ENCODE peak calls at places on chromosome 18, in seven cellular contexts. Y, P, A, E, Q, F and V are unnamed samples.
A peak's percentile ranks its signal among the peaks of the same experiment; 100 is the strongest.

GRCh38 chr18:23276456-23276855 is 141.2 kb downstream of the CABLES1 start:
- DNase-seq in Y (no peak), P (no peak), A (no peak), E (no peak), Q (no peak), F (no peak), V (no peak)

GRCh38 chr18:14976736-14977430 is 228.9 kb downstream of the ANKRD30B start:
- DNase-seq in Y (no peak), P (peak; percentile 93), A (no peak), E (peak; percentile 47), Q (no peak), F (peak; percentile 8), V (no peak)

GRCh38 chr18:48825101-48825745 is 125.5 kb downstream of the SMAD7 start:
- DNase-seq in Y (no peak), P (peak; percentile 87), A (no peak), E (no peak), Q (peak; percentile 13), F (no peak), V (no peak)

GRCh38 chr18:34787931-34788532 is 77.9 kb downstream of the DTNA start:
- DNase-seq in Y (peak; percentile 80), P (peak; percentile 74), A (no peak), E (peak; percentile 76), Q (no peak), F (peak; percentile 70), V (no peak)

GRCh38 chr18:8929381-8929780 is 173.1 kb upstream of the NDUFV2 start:
- DNase-seq in Y (no peak), P (peak; percentile 49), A (no peak), E (no peak), Q (no peak), F (no peak), V (no peak)

GRCh38 chr18:32308493-32309120 is 118.8 kb downstream of the MEP1B start:
- DNase-seq in Y (peak; percentile 33), P (peak; percentile 92), A (no peak), E (peak; percentile 82), Q (peak; percentile 40), F (peak; percentile 84), V (no peak)

GRCh38 chr18:49342690-49343089 is 117.8 kb downstream of the DYM start:
- DNase-seq in Y (no peak), P (no peak), A (no peak), E (peak; percentile 6), Q (no peak), F (no peak), V (no peak)

GRCh38 chr18:63783394-63783793 is 8.2 kb downstream of the SERPINB7 start:
- DNase-seq in Y (no peak), P (no peak), A (no peak), E (no peak), Q (no peak), F (peak; percentile 55), V (no peak)

GRCh38 chr18:34153711-34154110 is 71.0 kb downstream of the NOL4 start:
- DNase-seq in Y (no peak), P (peak; percentile 44), A (no peak), E (peak; percentile 59), Q (no peak), F (no peak), V (no peak)

GRCh38 chr18:13161276-13161899 is 57.2 kb upstream of the LDLRAD4 start:
- DNase-seq in Y (no peak), P (peak; percentile 49), A (no peak), E (no peak), Q (no peak), F (no peak), V (no peak)

GRCh38 chr18:45505497-45506206 is 109.6 kb upstream of the SLC14A2 start:
- DNase-seq in Y (no peak), P (no peak), A (no peak), E (peak; percentile 46), Q (no peak), F (peak; percentile 57), V (no peak)

GRCh38 chr18:23856466-23857175 is 157.9 kb upstream of the TTC39C start:
- DNase-seq in Y (no peak), P (no peak), A (no peak), E (peak; percentile 4), Q (no peak), F (peak; percentile 70), V (no peak)

GRCh38 chr18:74485860-74486849 is 10.0 kb upstream of the CNDP2 start:
- DNase-seq in Y (no peak), P (no peak), A (no peak), E (no peak), Q (no peak), F (no peak), V (no peak)

GRCh38 chr18:21132398-21132918 is 20.8 kb upstream of the ROCK1 start:
- DNase-seq in Y (no peak), P (no peak), A (no peak), E (no peak), Q (no peak), F (no peak), V (no peak)

GRCh38 chr18:13610517-13610916 is 115.8 kb downstream of the FAM210A start:
- DNase-seq in Y (no peak), P (no peak), A (no peak), E (no peak), Q (no peak), F (no peak), V (no peak)

GRCh38 chr18:10123006-10123950 is 209.5 kb downstream of the VAPA start:
- DNase-seq in Y (no peak), P (no peak), A (no peak), E (no peak), Q (no peak), F (no peak), V (no peak)

GRCh38 chr18:31102020-31102684 is at the start of gene DSC2:
- DNase-seq in Y (peak; percentile 78), P (peak; percentile 56), A (no peak), E (no peak), Q (no peak), F (peak; percentile 79), V (no peak)

GRCh38 chr18:24595556-24595955 is 135.1 kb downstream of the HRH4 start:
- DNase-seq in Y (no peak), P (peak; percentile 0), A (no peak), E (no peak), Q (no peak), F (no peak), V (no peak)

GRCh38 chr18:35143615-35144596 is 96.9 kb upstream of the ZNF397 start:
- DNase-seq in Y (peak; percentile 74), P (no peak), A (no peak), E (peak; percentile 73), Q (peak; percentile 48), F (peak; percentile 77), V (no peak)

GRCh38 chr18:22173928-22174301 is 4.5 kb downstream of the GATA6 start:
- DNase-seq in Y (no peak), P (no peak), A (no peak), E (no peak), Q (no peak), F (no peak), V (no peak)
- H3K27ac ChIP-seq in Y (peak overlapping the region; percentile 100), P (peak overlapping the region; percentile 45), A (no peak overlapping the region), E (no peak overlapping the region), Q (peak overlapping the region; percentile 100), F (no peak overlapping the region), V (no peak overlapping the region)

GRCh38 chr18:79395308-79395640 is 456 bp upstream of the NFATC1 start:
- DNase-seq in Y (no peak), P (peak; percentile 94), A (no peak), E (no peak), Q (no peak), F (no peak), V (no peak)

GRCh38 chr18:79395761-79396404 is at the start of gene NFATC1:
- DNase-seq in Y (peak; percentile 86), P (peak; percentile 97), A (peak; percentile 73), E (peak; percentile 52), Q (peak; percentile 89), F (peak; percentile 86), V (no peak)

GRCh38 chr18:79393181-79393598 is 2.5 kb upstream of the NFATC1 start:
- DNase-seq in Y (no peak), P (peak; percentile 96), A (no peak), E (peak; percentile 8), Q (peak; percentile 53), F (no peak), V (no peak)

GRCh38 chr18:79393626-79394401 is 1.9 kb upstream of the NFATC1 start:
- DNase-seq in Y (peak; percentile 89), P (peak; percentile 100), A (no peak), E (peak; percentile 75), Q (peak; percentile 96), F (peak; percentile 88), V (peak; percentile 54)

GRCh38 chr18:79394438-79395307 is 1.1 kb upstream of the NFATC1 start:
- DNase-seq in Y (peak; percentile 64), P (peak; percentile 92), A (no peak), E (peak; percentile 21), Q (peak; percentile 74), F (peak; percentile 78), V (no peak)
- H3K27ac ChIP-seq in Y (peak overlapping the region; percentile 67), P (peak overlapping the region; percentile 28), A (peak overlapping the region; percentile 54), E (no peak overlapping the region), Q (peak overlapping the region; percentile 95), F (peak overlapping the region; percentile 17), V (no peak overlapping the region)

DNA sequence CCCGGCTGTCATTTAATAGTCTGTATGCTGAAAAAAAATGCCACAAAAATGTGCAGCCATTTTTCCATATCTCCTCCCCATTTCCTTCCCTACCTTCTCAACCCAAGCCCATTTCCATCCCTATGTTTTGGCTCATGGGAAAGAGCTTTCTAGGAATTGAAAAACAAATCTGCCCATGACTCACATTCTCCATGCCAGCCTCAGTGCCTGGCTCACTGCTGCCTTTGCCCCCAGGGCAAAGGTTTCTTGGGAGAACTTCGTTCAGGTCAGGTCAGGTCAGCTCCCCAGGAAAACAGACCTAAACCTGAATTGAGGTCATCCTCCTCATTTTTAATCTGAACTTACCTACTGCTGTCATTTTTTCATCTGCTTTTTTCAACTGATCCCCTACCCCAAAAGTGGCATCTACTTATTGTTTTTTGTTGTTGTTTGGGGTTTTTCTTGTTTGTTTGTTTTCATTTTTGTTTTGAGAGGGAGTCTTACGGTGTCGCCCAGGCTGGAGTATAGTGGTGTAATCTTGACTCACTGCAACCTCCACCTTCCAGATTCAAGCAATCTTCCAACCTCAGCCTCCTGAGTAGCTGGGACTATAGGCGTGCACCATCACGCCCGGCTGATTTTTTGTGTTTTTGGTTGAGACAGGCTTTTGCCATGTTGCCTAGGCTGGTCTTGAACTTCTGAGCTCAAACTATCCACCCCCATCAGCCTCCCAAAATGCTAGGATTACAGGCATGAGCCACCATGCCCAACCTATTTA is 66.7 kb downstream of the FECH start:
- DNase-seq in Y (no peak), P (no peak), A (no peak), E (no peak), Q (no peak), F (peak; percentile 23), V (no peak)
- H3K27ac ChIP-seq in Y (no peak overlapping the region), P (no peak overlapping the region), A (no peak overlapping the region), E (no peak overlapping the region), Q (no peak overlapping the region), F (no peak overlapping the region), V (no peak overlapping the region)

GRCh38 chr18:59912007-59912550 is 12.3 kb downstream of the PMAIP1 start:
- DNase-seq in Y (no peak), P (no peak), A (no peak), E (no peak), Q (no peak), F (no peak), V (no peak)

GRCh38 chr18:59908790-59909189 is 9.0 kb downstream of the PMAIP1 start:
- DNase-seq in Y (no peak), P (no peak), A (no peak), E (peak; percentile 56), Q (no peak), F (no peak), V (no peak)

GRCh38 chr18:59909289-59910036 is 9.7 kb downstream of the PMAIP1 start:
- DNase-seq in Y (peak; percentile 15), P (no peak), A (no peak), E (peak; percentile 79), Q (no peak), F (no peak), V (no peak)

GRCh38 chr18:59911600-59911999 is 11.8 kb downstream of the PMAIP1 start:
- DNase-seq in Y (no peak), P (no peak), A (no peak), E (no peak), Q (no peak), F (no peak), V (no peak)

GRCh38 chr18:59910967-59911366 is 11.2 kb downstream of the PMAIP1 start:
- DNase-seq in Y (peak; percentile 45), P (no peak), A (no peak), E (peak; percentile 78), Q (no peak), F (no peak), V (no peak)
- H3K27ac ChIP-seq in Y (no peak overlapping the region), P (peak overlapping the region; percentile 22), A (no peak overlapping the region), E (peak overlapping the region; percentile 28), Q (no peak overlapping the region), F (no peak overlapping the region), V (no peak overlapping the region)